ENCODE peak calls at places on chromosomes 1 and 21, in four cellular contexts. K is myocyte; H is activated CD4-positive, alpha-beta T cell treated with anti-CD3 and anti-CD28 coated beads for 24 hours; Z is AML-193. S is an unnamed sample.

GRCh38 chr1:110673197-110673701 is 1.5 kb downstream of the KCNA3 start:
- DNase-seq in K (no peak), H (no peak), Z (no peak), S (peak)

GRCh38 chr1:152227310-152227928 is 3.4 kb upstream of the HRNR start:
- DNase-seq in K (peak), H (no peak), Z (no peak), S (peak)

GRCh38 chr1:216248628-216249027 is 174.6 kb downstream of the USH2A start:
- DNase-seq in K (no peak), H (no peak), Z (no peak), S (no peak)

GRCh38 chr1:32413507-32414185 is 19.4 kb upstream of the BSDC1 start:
- DNase-seq in K (peak), H (peak), Z (peak), S (peak)

GRCh38 chr1:178645157-178645825 is 79.8 kb upstream of the RALGPS2 start:
- DNase-seq in K (peak), H (no peak), Z (no peak), S (no peak)

GRCh38 chr21:45634511-45635183 is 8.9 kb upstream of the PCBP3 start:
- DNase-seq in K (no peak), H (no peak), Z (no peak), S (no peak)

GRCh38 chr1:230517326-230517725 is 91.2 kb upstream of the PGBD5 start:
- DNase-seq in K (no peak), H (no peak), Z (no peak), S (no peak)

GRCh38 chr1:101259744-101260148 is 22.9 kb downstream of the S1PR1 start:
- DNase-seq in K (peak), H (no peak), Z (peak), S (no peak)

GRCh38 chr1:92709738-92710137 is 75.2 kb downstream of the EVI5 start:
- DNase-seq in K (peak), H (no peak), Z (no peak), S (no peak)

GRCh38 chr21:41754481-41754891 is 12.4 kb downstream of the RIPK4 start:
- DNase-seq in K (peak), H (no peak), Z (no peak), S (no peak)

GRCh38 chr1:91609571-91609970 is 108.9 kb downstream of the CDC7 start:
- DNase-seq in K (no peak), H (no peak), Z (no peak), S (no peak)

GRCh38 chr21:21226472-21226871 is 228.3 kb downstream of the NCAM2 start:
- DNase-seq in K (no peak), H (no peak), Z (no peak), S (no peak)

GRCh38 chr1:48530727-48531351 is 58.8 kb upstream of the SPATA6 start:
- DNase-seq in K (peak), H (peak), Z (peak), S (no peak)

GRCh38 chr1:28195780-28196179 is 19.3 kb upstream of the PTAFR start:
- DNase-seq in K (peak), H (no peak), Z (no peak), S (no peak)

GRCh38 chr21:35035116-35035515 is 14.0 kb downstream of the RUNX1 start:
- DNase-seq in K (no peak), H (no peak), Z (no peak), S (no peak)

GRCh38 chr1:26408604-26409003 is 2.0 kb upstream of the LIN28A start:
- DNase-seq in K (peak), H (peak), Z (peak), S (no peak)

GRCh38 chr1:84442256-84442655 is 36.8 kb upstream of the RPF1 start:
- DNase-seq in K (peak), H (no peak), Z (peak), S (no peak)

GRCh38 chr1:25099343-25099951 is 132.9 kb downstream of the SYF2 start:
- DNase-seq in K (peak), H (no peak), Z (peak), S (no peak)

GRCh38 chr1:145751491-145752021 is 32.3 kb downstream of the CD160 start:
- DNase-seq in K (peak), H (no peak), Z (no peak), S (no peak)

GRCh38 chr1:159929155-159930051 is 4.1 kb upstream of the TAGLN2 start:
- DNase-seq in K (no peak), H (no peak), Z (no peak), S (no peak)

GRCh38 chr1:240134596-240134995 is 42.9 kb downstream of the FMN2 start:
- DNase-seq in K (no peak), H (no peak), Z (no peak), S (no peak)

GRCh38 chr1:79711001-79711431 is 704.5 kb upstream of the ADGRL4 start:
- DNase-seq in K (no peak), H (no peak), Z (no peak), S (no peak)

GRCh38 chr1:21752186-21752585 is 30.8 kb downstream of the USP48 start:
- DNase-seq in K (peak), H (no peak), Z (no peak), S (no peak)

GRCh38 chr1:6860401-6860800 is 75.1 kb downstream of the CAMTA1 start:
- DNase-seq in K (no peak), H (no peak), Z (no peak), S (no peak)

GRCh38 chr1:16212251-16212961 is at the start of gene ARHGEF19:
- DNase-seq in K (no peak), H (no peak), Z (no peak), S (no peak)

GRCh38 chr1:101148987-101149386 is 87.8 kb upstream of the S1PR1 start:
- DNase-seq in K (no peak), H (no peak), Z (no peak), S (no peak)

GRCh38 chr1:211236633-211237321 is 22.4 kb upstream of the RCOR3 start:
- DNase-seq in K (no peak), H (no peak), Z (no peak), S (no peak)

GRCh38 chr1:183914283-183914682 is 109.4 kb downstream of the RGL1 start:
- DNase-seq in K (no peak), H (no peak), Z (no peak), S (no peak)

GRCh38 chr1:19436716-19437476 is 48.4 kb downstream of the CAPZB start:
- DNase-seq in K (peak), H (no peak), Z (peak), S (no peak)

GRCh38 chr1:181101581-181102226 is 13.2 kb downstream of the IER5 start:
- DNase-seq in K (peak), H (no peak), Z (no peak), S (no peak)

GRCh38 chr21:16072692-16073091 is 342.9 kb downstream of the USP25 start:
- DNase-seq in K (no peak), H (no peak), Z (no peak), S (no peak)

GRCh38 chr1:223545325-223545724 is 120.2 kb downstream of the CAPN8 start:
- DNase-seq in K (no peak), H (no peak), Z (no peak), S (no peak)

GRCh38 chr1:108947871-108948525 is 15.3 kb downstream of the CLCC1 start:
- DNase-seq in K (no peak), H (no peak), Z (no peak), S (no peak)

GRCh38 chr1:112383759-112384370 is 12.1 kb upstream of the CTTNBP2NL start:
- DNase-seq in K (no peak), H (no peak), Z (no peak), S (no peak)

GRCh38 chr1:151852733-151853132 is 779 bp downstream of the THEM5 start:
- DNase-seq in K (no peak), H (no peak), Z (no peak), S (no peak)

GRCh38 chr1:211537253-211537652 is 41.7 kb downstream of the SLC30A1 start:
- DNase-seq in K (no peak), H (no peak), Z (no peak), S (no peak)

GRCh38 chr1:64242895-64243756 is 39.7 kb downstream of the UBE2U start:
- DNase-seq in K (peak), H (no peak), Z (peak), S (peak)

GRCh38 chr21:35178098-35178497 is 129.0 kb upstream of the RUNX1 start:
- DNase-seq in K (no peak), H (no peak), Z (no peak), S (no peak)

GRCh38 chr1:110672001-110672752 is 2.6 kb downstream of the KCNA3 start:
- DNase-seq in K (no peak), H (peak), Z (no peak), S (peak)